ENCODE peak calls at places on chromosomes 11 and 22, in four cellular contexts. Q, C, M and P are unnamed samples.
A peak's percentile ranks its signal among the peaks of the same experiment; 100 is the strongest.

GRCh38 chr11:121460941-121461514 is 8.3 kb upstream of the SORL1-AS1 start:
- DNase-seq in C (no peak), Q (no peak), M (no peak), P (peak; percentile 76)

GRCh38 chr22:45254789-45255261 is 14.1 kb upstream of the KIAA0930 start:
- DNase-seq in C (no peak), M (no peak), Q (peak; percentile 76), P (no peak)

GRCh38 chr22:25386538-25386884 is 167.1 kb downstream of the CRYBB2 start:
- DNase-seq in C (no peak), M (no peak), Q (no peak), P (no peak)

GRCh38 chr22:33658775-33659174 is 261.5 kb downstream of the LARGE1 start:
- DNase-seq in C (no peak), M (no peak), Q (no peak), P (no peak)

GRCh38 chr11:1077033-1077416 is 2.4 kb downstream of the MUC2 start:
- DNase-seq in C (no peak), M (no peak), Q (no peak), P (no peak)

GRCh38 chr22:23236440-23237139 is 56.3 kb downstream of the BCR start:
- DNase-seq in Q (no peak), M (peak; percentile 60), C (no peak), P (no peak)

GRCh38 chr22:45082795-45083194 is 73.0 kb upstream of the PHF21B start:
- DNase-seq in C (peak; percentile 81), M (peak; percentile 45), Q (no peak), P (no peak)

GRCh38 chr11:12971955-12972354 is 37.2 kb upstream of the RASSF10 start:
- DNase-seq in Q (no peak), M (no peak), C (no peak), P (no peak)

GRCh38 chr11:126189109-126189929 is 22.1 kb downstream of the RPUSD4 start:
- DNase-seq in M (no peak), Q (peak; percentile 52), C (no peak), P (peak; percentile 94)

GRCh38 chr11:26027887-26028286 is 304.0 kb upstream of the ANO3 start:
- DNase-seq in C (no peak), M (no peak), Q (no peak), P (no peak)

GRCh38 chr11:82864268-82864667 is 36.0 kb downstream of the PRCP start:
- DNase-seq in M (no peak), C (no peak), Q (no peak), P (peak; percentile 57)

GRCh38 chr11:31652528-31652927 is 143.0 kb downstream of the ELP4 start:
- DNase-seq in Q (no peak), C (no peak), M (no peak), P (no peak)

GRCh38 chr22:46815896-46816721 is 53.7 kb downstream of the TBC1D22A start:
- DNase-seq in C (peak; percentile 45), Q (no peak), M (peak; percentile 42), P (peak; percentile 39)

GRCh38 chr22:37633693-37634504 is 5.6 kb upstream of the SH3BP1 start:
- DNase-seq in M (peak; percentile 78), C (peak; percentile 70), Q (peak; percentile 60), P (peak; percentile 85)

GRCh38 chr22:22378446-22379415 is 129.8 kb downstream of the ZNF280B start:
- DNase-seq in Q (no peak), C (no peak), M (peak; percentile 47), P (no peak)

GRCh38 chr11:7514099-7514725 is 413 bp downstream of the PPFIBP2 start:
- DNase-seq in M (no peak), C (no peak), Q (no peak), P (no peak)

GRCh38 chr11:16924826-16925494 is 89.3 kb downstream of the PLEKHA7 start:
- DNase-seq in C (peak; percentile 76), M (no peak), Q (no peak), P (peak; percentile 78)

GRCh38 chr22:42229455-42230149 is 40.9 kb downstream of the TCF20 start:
- DNase-seq in Q (no peak), M (no peak), C (no peak), P (no peak)

GRCh38 chr22:32584650-32585049 is 110.0 kb downstream of the FBXO7 start:
- DNase-seq in C (no peak), Q (no peak), M (no peak), P (no peak)

GRCh38 chr11:12175694-12176241 is 65.4 kb downstream of the MICAL2 start:
- DNase-seq in Q (no peak), C (no peak), M (no peak), P (no peak)

GRCh38 chr22:44894321-44894720 is 115.5 kb downstream of the PHF21B start:
- DNase-seq in C (no peak), M (no peak), Q (no peak), P (no peak)

GRCh38 chr11:96097844-96098421 is 174.0 kb upstream of the MTMR2 start:
- DNase-seq in M (no peak), C (no peak), Q (no peak), P (peak; percentile 72)

GRCh38 chr11:60872124-60872951 is 5.0 kb downstream of the ZP1 start:
- DNase-seq in C (no peak), M (no peak), Q (no peak), P (no peak)

GRCh38 chr11:104005234-104005855 is 31.1 kb upstream of the DDI1 start:
- DNase-seq in M (no peak), C (no peak), Q (no peak), P (no peak)

GRCh38 chr11:116541460-116541859 is 231.3 kb downstream of the BUD13 start:
- DNase-seq in Q (no peak), C (no peak), M (no peak), P (no peak)

GRCh38 chr11:86047275-86047991 is 21.5 kb downstream of the PICALM start:
- DNase-seq in C (no peak), M (no peak), Q (no peak), P (no peak)

GRCh38 chr22:25663654-25664053 is 78.3 kb upstream of the MYO18B start:
- DNase-seq in M (no peak), Q (no peak), C (no peak), P (peak; percentile 90)

GRCh38 chr22:40739723-40740122 is 60.4 kb downstream of the MCHR1 start:
- DNase-seq in C (no peak), M (no peak), Q (no peak), P (no peak)

GRCh38 chr11:4194889-4195288 is 100.3 kb downstream of the RRM1 start:
- DNase-seq in M (no peak), C (no peak), Q (no peak), P (no peak)

GRCh38 chr11:114482114-114482513 is 42.8 kb downstream of the REXO2 start:
- DNase-seq in C (no peak), M (no peak), Q (no peak), P (no peak)

GRCh38 chr11:114479331-114479730 is 40.1 kb downstream of the REXO2 start:
- DNase-seq in C (no peak), Q (no peak), M (no peak), P (no peak)

GRCh38 chr11:114478768-114479167 is 39.5 kb downstream of the REXO2 start:
- DNase-seq in Q (no peak), C (no peak), M (no peak), P (peak; percentile 34)

GRCh38 chr11:114472661-114473060 is 33.4 kb downstream of the REXO2 start:
- DNase-seq in Q (no peak), C (no peak), M (no peak), P (no peak)

DNA sequence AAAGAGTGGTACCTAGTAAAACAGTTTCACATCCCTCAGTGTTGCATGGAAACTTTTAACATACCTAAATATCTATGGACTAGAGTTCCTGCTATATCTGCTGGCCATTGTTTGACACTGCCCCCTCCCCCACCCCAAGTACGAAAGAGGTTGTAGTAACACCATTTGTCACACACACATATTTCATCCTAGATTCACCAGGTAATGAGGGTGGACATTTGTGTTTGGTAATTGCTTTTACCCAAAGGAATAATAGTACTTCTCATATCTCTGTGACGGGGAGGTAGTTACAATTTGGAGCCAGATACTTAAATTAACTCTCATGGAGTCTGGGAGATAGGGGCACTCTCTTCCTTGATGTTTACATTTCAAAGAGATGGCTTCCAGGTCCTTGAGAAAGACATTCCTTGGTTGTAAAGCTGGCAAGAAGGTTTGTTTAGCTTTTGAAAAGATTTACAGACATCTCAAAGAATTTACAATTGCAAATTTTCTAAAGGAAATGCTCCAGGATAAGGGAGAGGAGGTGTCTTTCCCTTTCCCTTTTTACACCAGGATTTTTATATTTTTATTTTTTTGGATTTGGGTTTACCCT is 38.8 kb downstream of the REXO2 start:
- DNase-seq in Q (no peak), C (no peak), M (no peak), P (no peak)
- TF ChIP-seq BRCA1 in Q (no peak), C (no peak), M (no peak), P (no peak)

GRCh38 chr11:59267738-59268475 is 55.2 kb upstream of the MPEG1 start:
- DNase-seq in Q (no peak), M (no peak), C (no peak), P (no peak)
- TF ChIP-seq BRCA1 in Q (no peak), M (no peak), C (no peak), P (no peak)

DNA sequence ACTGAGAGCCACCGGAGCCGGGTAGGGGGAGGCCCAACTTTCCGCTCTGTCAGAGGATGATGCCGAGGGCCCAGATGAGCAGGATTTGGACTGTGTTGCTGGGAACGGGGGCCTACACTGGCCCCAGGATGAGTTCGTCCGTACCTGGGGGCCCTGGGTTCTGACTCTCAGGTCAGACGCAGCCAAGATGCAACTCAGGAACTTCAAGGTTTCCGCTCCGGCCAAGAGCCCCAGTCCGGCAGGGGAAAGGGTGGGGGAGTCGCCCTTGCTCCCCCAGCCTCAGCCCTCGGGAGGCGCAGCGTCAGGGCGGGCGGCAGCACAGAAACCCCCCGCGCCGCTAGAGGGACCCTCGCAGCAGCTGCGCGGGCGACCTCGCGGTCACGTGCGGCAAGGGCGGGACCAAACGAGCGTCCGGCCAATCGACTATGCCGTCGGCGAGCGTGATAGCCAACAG is 241 bp upstream of the ARL2 start:
- DNase-seq in Q (peak; percentile 69), C (no peak), M (peak; percentile 87), P (no peak)
- TF ChIP-seq BRCA1 in Q (no peak), C (no peak), M (no peak), P (no peak)

GRCh38 chr22:48240165-48240934 is 1477.9 kb downstream of the TBC1D22A start:
- DNase-seq in M (peak; percentile 10), C (no peak), Q (no peak), P (no peak)
- TF ChIP-seq BRCA1 in M (no peak), C (no peak), Q (no peak), P (no peak)